ENCODE peak calls at places on chromosome 20, in six cellular contexts. X, H, U, C, D and V are unnamed samples.

GRCh38 chr20:32168184-32168910 is 39.2 kb downstream of the PLAGL2 start:
- DNase-seq in U (no peak), D (no peak), C (no peak), H (no peak), X (no peak), V (no peak)

GRCh38 chr20:52160049-52160448 is 31.5 kb downstream of the ZFP64 start:
- DNase-seq in C (no peak), X (no peak), U (no peak), H (no peak), D (no peak), V (no peak)

GRCh38 chr20:50371878-50372769 is 138.1 kb upstream of the PTPN1 start:
- DNase-seq in C (no peak), U (no peak), X (no peak), H (no peak), D (no peak), V (no peak)

GRCh38 chr20:36399147-36399968 is 93.2 kb downstream of the DLGAP4 start:
- DNase-seq in X (no peak), H (peak; percentile 85), C (no peak), D (no peak), U (no peak), V (no peak)

GRCh38 chr20:4813076-4813838 is 91.5 kb downstream of the PRND start:
- DNase-seq in C (no peak), H (no peak), U (no peak), X (no peak), D (no peak), V (no peak)

GRCh38 chr20:57655812-57656161 is 35.6 kb upstream of the ZBP1 start:
- DNase-seq in H (no peak), U (no peak), C (no peak), X (no peak), D (no peak), V (no peak)

GRCh38 chr20:32480361-32481199 is 104.6 kb downstream of the NOL4L start:
- DNase-seq in U (no peak), H (no peak), C (no peak), X (no peak), D (no peak), V (no peak)

GRCh38 chr20:33840759-33841438 is 29.8 kb downstream of the CHMP4B start:
- DNase-seq in H (no peak), D (no peak), U (no peak), X (no peak), C (no peak), V (no peak)

GRCh38 chr20:16927031-16927430 is 178.9 kb downstream of the OTOR start:
- DNase-seq in C (no peak), X (no peak), U (no peak), H (no peak), D (no peak), V (no peak)

GRCh38 chr20:56091635-56092180 is 86.4 kb upstream of the CBLN4 start:
- DNase-seq in D (no peak), X (no peak), H (no peak), C (no peak), U (no peak), V (no peak)

GRCh38 chr20:25145131-25145530 is 50.4 kb upstream of the ENTPD6 start:
- DNase-seq in U (no peak), H (no peak), X (no peak), C (no peak), D (no peak), V (no peak)

GRCh38 chr20:47071646-47072185 is 177.1 kb downstream of the EYA2 start:
- DNase-seq in H (no peak), U (no peak), D (no peak), X (no peak), C (no peak), V (no peak)

GRCh38 chr20:61742097-61742805 is 323.4 kb downstream of the TAF4 start:
- DNase-seq in C (no peak), X (no peak), H (no peak), U (no peak), D (no peak), V (no peak)

GRCh38 chr20:4111440-4112411 is 96.4 kb upstream of the RNF24 start:
- DNase-seq in C (no peak), H (no peak), D (no peak), U (no peak), X (no peak), V (no peak)

GRCh38 chr20:60354181-60354580 is 396.0 kb downstream of the CDH26 start:
- DNase-seq in C (no peak), X (no peak), D (no peak), H (no peak), U (no peak), V (no peak)

GRCh38 chr20:58634121-58634817 is 16.8 kb upstream of the STX16 start:
- DNase-seq in X (no peak), U (no peak), D (no peak), H (no peak), C (no peak), V (no peak)

GRCh38 chr20:5150226-5151076 is 23.6 kb downstream of the CDS2 start:
- DNase-seq in D (no peak), C (no peak), U (no peak), H (no peak), X (no peak), V (no peak)